ENCODE peak calls at places on chromosome 10, in six cellular contexts. One of them, this sample, is unnamed.

GRCh38 chr10:87054373-87055295 is 34.5 kb downstream of the FAM25A start:
- DNase-seq in AG09309: peak
- DNase-seq in colonic mucosa: no peak
- DNase-seq in uterus: no peak
- DNase-seq in lung: no peak
- DNase-seq in esophagus squamous epithelium: no peak
- DNase-seq in this sample: peak

GRCh38 chr10:99766282-99766681 is 16.2 kb upstream of the ABCC2 start:
- DNase-seq in esophagus squamous epithelium: no peak
- DNase-seq in lung: no peak
- DNase-seq in uterus: no peak
- DNase-seq in AG09309: no peak
- DNase-seq in colonic mucosa: no peak
- DNase-seq in this sample: no peak

GRCh38 chr10:43965033-43965917 is 316.6 kb upstream of the ZNF32 start:
- DNase-seq in AG09309: peak
- DNase-seq in lung: peak
- DNase-seq in colonic mucosa: no peak
- DNase-seq in uterus: no peak
- DNase-seq in esophagus squamous epithelium: no peak
- DNase-seq in this sample: no peak

GRCh38 chr10:103564799-103565365 is 71.4 kb downstream of the NEURL1 start:
- DNase-seq in AG09309: no peak
- DNase-seq in uterus: no peak
- DNase-seq in lung: no peak
- DNase-seq in esophagus squamous epithelium: no peak
- DNase-seq in colonic mucosa: peak
- DNase-seq in this sample: no peak

GRCh38 chr10:69943292-69943820 is 109.3 kb upstream of the MACROH2A2 start:
- DNase-seq in esophagus squamous epithelium: no peak
- DNase-seq in AG09309: no peak
- DNase-seq in colonic mucosa: no peak
- DNase-seq in lung: no peak
- DNase-seq in uterus: no peak
- DNase-seq in this sample: no peak

GRCh38 chr10:68880181-68880580 is 20.9 kb upstream of the DDX50 start:
- DNase-seq in esophagus squamous epithelium: no peak
- DNase-seq in colonic mucosa: no peak
- DNase-seq in AG09309: no peak
- DNase-seq in uterus: no peak
- DNase-seq in lung: no peak
- DNase-seq in this sample: no peak

GRCh38 chr10:23534328-23534727 is 95.5 kb downstream of the OTUD1 start:
- DNase-seq in AG09309: no peak
- DNase-seq in esophagus squamous epithelium: no peak
- DNase-seq in uterus: no peak
- DNase-seq in colonic mucosa: no peak
- DNase-seq in lung: no peak
- DNase-seq in this sample: no peak

GRCh38 chr10:22285130-22285529 is 31.1 kb upstream of the COMMD3 start:
- DNase-seq in colonic mucosa: no peak
- DNase-seq in lung: no peak
- DNase-seq in AG09309: no peak
- DNase-seq in esophagus squamous epithelium: no peak
- DNase-seq in uterus: no peak
- DNase-seq in this sample: no peak

GRCh38 chr10:21364196-21365114 is 161.0 kb downstream of the SKIDA1 start:
- DNase-seq in AG09309: peak
- DNase-seq in esophagus squamous epithelium: no peak
- DNase-seq in colonic mucosa: peak
- DNase-seq in uterus: no peak
- DNase-seq in lung: peak
- DNase-seq in this sample: peak

GRCh38 chr10:119103687-119104652 is at the start of gene DENND10:
- DNase-seq in esophagus squamous epithelium: peak
- DNase-seq in colonic mucosa: peak
- DNase-seq in uterus: peak
- DNase-seq in AG09309: no peak
- DNase-seq in lung: peak
- DNase-seq in this sample: peak

GRCh38 chr10:49397036-49397999 is 1.4 kb upstream of the DRGX start:
- DNase-seq in esophagus squamous epithelium: no peak
- DNase-seq in lung: no peak
- DNase-seq in AG09309: no peak
- DNase-seq in uterus: no peak
- DNase-seq in colonic mucosa: no peak
- DNase-seq in this sample: no peak

GRCh38 chr10:13885238-13885990 is 298.6 kb downstream of the PRPF18 start:
- DNase-seq in AG09309: no peak
- DNase-seq in esophagus squamous epithelium: no peak
- DNase-seq in uterus: no peak
- DNase-seq in lung: no peak
- DNase-seq in colonic mucosa: no peak
- DNase-seq in this sample: no peak

GRCh38 chr10:78602201-78602917 is 466.4 kb upstream of the ZMIZ1 start:
- DNase-seq in colonic mucosa: no peak
- DNase-seq in uterus: peak
- DNase-seq in lung: no peak
- DNase-seq in esophagus squamous epithelium: no peak
- DNase-seq in AG09309: no peak
- DNase-seq in this sample: no peak

GRCh38 chr10:89080660-89081059 is 90.1 kb downstream of the FAS start:
- DNase-seq in AG09309: no peak
- DNase-seq in colonic mucosa: no peak
- DNase-seq in esophagus squamous epithelium: no peak
- DNase-seq in uterus: no peak
- DNase-seq in lung: no peak
- DNase-seq in this sample: no peak

GRCh38 chr10:13858709-13859108 is 271.9 kb downstream of the PRPF18 start:
- DNase-seq in uterus: no peak
- DNase-seq in colonic mucosa: no peak
- DNase-seq in lung: no peak
- DNase-seq in AG09309: no peak
- DNase-seq in esophagus squamous epithelium: no peak
- DNase-seq in this sample: no peak

GRCh38 chr10:117627561-117627960 is 85.0 kb downstream of the EMX2 start:
- DNase-seq in lung: no peak
- DNase-seq in uterus: no peak
- DNase-seq in esophagus squamous epithelium: no peak
- DNase-seq in AG09309: no peak
- DNase-seq in colonic mucosa: no peak
- DNase-seq in this sample: no peak
- H3K4me3 ChIP-seq in lung: no peak
- H3K4me3 ChIP-seq in uterus: no peak
- H3K4me3 ChIP-seq in esophagus squamous epithelium: no peak
- H3K4me3 ChIP-seq in AG09309: no peak
- H3K4me3 ChIP-seq in colonic mucosa: no peak
- H3K4me3 ChIP-seq in this sample: no peak

GRCh38 chr10:71303569-71303907 is 15.5 kb upstream of the SLC29A3 start:
- DNase-seq in esophagus squamous epithelium: no peak
- DNase-seq in uterus: no peak
- DNase-seq in lung: no peak
- DNase-seq in colonic mucosa: no peak
- DNase-seq in AG09309: no peak
- DNase-seq in this sample: no peak
- TF ChIP-seq CTCF in esophagus squamous epithelium: no peak
- TF ChIP-seq CTCF in uterus: no peak
- TF ChIP-seq CTCF in lung: no peak
- TF ChIP-seq CTCF in colonic mucosa: no peak
- TF ChIP-seq CTCF in AG09309: no peak
- TF ChIP-seq CTCF in this sample: no peak

GRCh38 chr10:122044713-122045112 is 55.8 kb downstream of the TACC2 start:
- DNase-seq in lung: no peak
- DNase-seq in esophagus squamous epithelium: no peak
- DNase-seq in uterus: peak
- DNase-seq in AG09309: no peak
- DNase-seq in colonic mucosa: peak
- DNase-seq in this sample: no peak
- H3K4me3 ChIP-seq in lung: no peak
- H3K4me3 ChIP-seq in esophagus squamous epithelium: no peak
- H3K4me3 ChIP-seq in uterus: no peak
- H3K4me3 ChIP-seq in AG09309: no peak
- H3K4me3 ChIP-seq in colonic mucosa: no peak
- H3K4me3 ChIP-seq in this sample: no peak

DNA sequence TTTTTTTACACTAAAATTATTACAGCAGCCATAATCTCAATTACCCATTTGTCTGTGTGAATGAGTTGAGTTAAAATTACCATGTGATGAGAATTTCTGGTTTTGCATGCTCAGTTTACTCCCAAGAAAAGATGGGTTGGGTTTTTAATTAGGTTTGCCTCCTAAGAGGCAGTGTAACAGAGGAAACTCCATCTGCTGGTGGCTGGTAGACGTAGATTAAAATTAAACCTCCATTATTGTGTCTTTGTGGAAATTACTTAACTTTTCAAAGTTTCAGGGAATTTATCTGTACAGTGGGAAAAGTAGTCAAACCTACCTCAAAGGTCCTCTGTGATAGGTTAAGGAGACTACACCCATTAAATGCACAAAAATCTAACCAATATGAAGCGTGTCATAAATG is 954.2 kb downstream of the PCDH15 start:
- DNase-seq in uterus: no peak
- DNase-seq in AG09309: no peak
- DNase-seq in lung: no peak
- DNase-seq in colonic mucosa: no peak
- DNase-seq in esophagus squamous epithelium: no peak
- DNase-seq in this sample: no peak
- TF ChIP-seq CTCF in uterus: no peak
- TF ChIP-seq CTCF in AG09309: no peak
- TF ChIP-seq CTCF in lung: no peak
- TF ChIP-seq CTCF in colonic mucosa: no peak
- TF ChIP-seq CTCF in esophagus squamous epithelium: no peak
- TF ChIP-seq CTCF in this sample: peak

DNA sequence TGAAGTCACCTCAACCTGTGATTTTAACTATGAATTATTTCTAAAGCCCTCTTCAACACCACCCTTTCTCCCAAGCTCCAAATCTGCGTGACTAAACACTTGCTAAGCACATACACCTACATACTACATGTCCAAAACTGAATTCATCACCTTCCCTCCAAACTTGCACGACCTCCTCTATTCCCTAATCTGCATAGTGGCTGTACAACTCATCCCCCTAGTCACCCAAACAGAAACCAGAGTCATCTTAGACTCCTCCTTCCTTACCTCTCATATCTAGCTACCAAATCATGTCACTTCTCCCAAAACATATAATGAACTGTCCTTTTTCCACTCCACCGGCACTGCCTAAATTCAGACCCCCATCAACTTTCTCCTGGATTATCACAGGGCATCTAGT is 16.2 kb downstream of the ARHGAP21 start:
- DNase-seq in colonic mucosa: no peak
- DNase-seq in AG09309: no peak
- DNase-seq in uterus: no peak
- DNase-seq in lung: no peak
- DNase-seq in esophagus squamous epithelium: no peak
- DNase-seq in this sample: no peak
- H3K4me3 ChIP-seq in colonic mucosa: no peak
- H3K4me3 ChIP-seq in AG09309: no peak
- H3K4me3 ChIP-seq in uterus: no peak
- H3K4me3 ChIP-seq in lung: no peak
- H3K4me3 ChIP-seq in esophagus squamous epithelium: no peak
- H3K4me3 ChIP-seq in this sample: no peak